ENCODE peak calls at places on chromosomes 5 and 9, in seven cellular contexts. N, Q, K, J, X, F and L are unnamed samples.

GRCh38 chr5:158484246-158484645 is 615.5 kb downstream of the EBF1 start:
- DNase-seq in N (no peak), X (peak; percentile 11), F (no peak), J (no peak), K (no peak), Q (no peak), L (no peak)

GRCh38 chr9:27539479-27540441 is 10.1 kb upstream of the MOB3B start:
- DNase-seq in X (peak; percentile 45), N (no peak), Q (no peak), K (no peak), J (peak; percentile 77), F (peak; percentile 39), L (no peak)

GRCh38 chr9:70111042-70111602 is 67.5 kb downstream of the MAMDC2 start:
- DNase-seq in F (peak; percentile 68), X (peak; percentile 86), N (peak; percentile 66), K (peak; percentile 85), Q (peak; percentile 58), J (peak; percentile 79), L (peak; percentile 88)

GRCh38 chr9:128920381-128921058 is at the start of gene PHYHD1:
- DNase-seq in F (peak; percentile 40), K (no peak), N (no peak), Q (peak; percentile 72), X (no peak), J (peak; percentile 71), L (peak; percentile 82)

GRCh38 chr9:34220218-34220617 is 41.4 kb downstream of the UBAP1 start:
- DNase-seq in F (no peak), N (no peak), X (no peak), J (no peak), Q (no peak), K (no peak), L (no peak)

GRCh38 chr5:79697222-79698164 is 7.9 kb downstream of the CMYA5 start:
- DNase-seq in F (no peak), N (no peak), J (peak; percentile 92), K (peak; percentile 66), X (peak; percentile 12), Q (no peak), L (no peak)

GRCh38 chr5:79621056-79621455 is 8.8 kb downstream of the TENT2 start:
- DNase-seq in J (peak; percentile 30), X (peak; percentile 5), F (no peak), N (no peak), K (no peak), Q (no peak), L (no peak)

GRCh38 chr9:88076286-88077070 is 61.8 kb downstream of the SPATA31C2 start:
- DNase-seq in J (peak; percentile 91), N (peak; percentile 63), X (peak; percentile 90), F (peak; percentile 80), Q (peak; percentile 84), K (peak; percentile 83), L (peak; percentile 78)

GRCh38 chr9:95438958-95439357 is 77.8 kb downstream of the PTCH1 start:
- DNase-seq in N (no peak), X (no peak), J (no peak), F (no peak), Q (no peak), K (no peak), L (no peak)

GRCh38 chr5:180647941-180648500 is 1.4 kb downstream of the FLT4 start:
- DNase-seq in Q (no peak), F (no peak), X (peak; percentile 1), J (no peak), N (no peak), K (no peak), L (no peak)

GRCh38 chr5:158718738-158719505 is 380.8 kb downstream of the EBF1 start:
- DNase-seq in N (no peak), J (peak; percentile 73), K (no peak), X (no peak), Q (no peak), F (no peak), L (no peak)

GRCh38 chr9:27861887-27862286 is 288.6 kb upstream of the C9orf72 start:
- DNase-seq in J (peak; percentile 33), X (no peak), Q (peak; percentile 50), N (no peak), F (no peak), K (no peak), L (no peak)

GRCh38 chr9:27614551-27614950 is 41.3 kb upstream of the C9orf72 start:
- DNase-seq in F (no peak), N (no peak), Q (no peak), K (no peak), J (no peak), X (no peak), L (no peak)

GRCh38 chr5:80181618-80182211 is 74.1 kb downstream of the SERINC5 start:
- DNase-seq in K (no peak), F (peak; percentile 86), J (peak; percentile 47), Q (no peak), N (peak; percentile 88), X (peak; percentile 73), L (no peak)

GRCh38 chr9:7549261-7549660 is 250.3 kb downstream of the DMAC1 start:
- DNase-seq in K (peak; percentile 92), F (no peak), J (no peak), N (no peak), Q (peak; percentile 82), X (peak; percentile 34), L (peak; percentile 20)

GRCh38 chr9:133118179-133118520 is 2.9 kb downstream of the RALGDS start:
- DNase-seq in F (no peak), K (no peak), N (no peak), X (no peak), J (no peak), Q (no peak), L (no peak)

GRCh38 chr9:133119461-133120342 is 1.3 kb downstream of the RALGDS start:
- DNase-seq in X (peak; percentile 59), K (no peak), N (no peak), Q (no peak), F (peak; percentile 63), J (peak; percentile 44), L (peak; percentile 74)

GRCh38 chr9:133118568-133118967 is 2.5 kb downstream of the RALGDS start:
- DNase-seq in X (no peak), J (no peak), Q (no peak), F (no peak), K (no peak), N (no peak), L (no peak)

GRCh38 chr9:133117271-133118178 is 3.5 kb downstream of the RALGDS start:
- DNase-seq in Q (no peak), J (peak; percentile 51), F (peak; percentile 75), X (no peak), N (no peak), K (no peak), L (peak; percentile 69)

DNA sequence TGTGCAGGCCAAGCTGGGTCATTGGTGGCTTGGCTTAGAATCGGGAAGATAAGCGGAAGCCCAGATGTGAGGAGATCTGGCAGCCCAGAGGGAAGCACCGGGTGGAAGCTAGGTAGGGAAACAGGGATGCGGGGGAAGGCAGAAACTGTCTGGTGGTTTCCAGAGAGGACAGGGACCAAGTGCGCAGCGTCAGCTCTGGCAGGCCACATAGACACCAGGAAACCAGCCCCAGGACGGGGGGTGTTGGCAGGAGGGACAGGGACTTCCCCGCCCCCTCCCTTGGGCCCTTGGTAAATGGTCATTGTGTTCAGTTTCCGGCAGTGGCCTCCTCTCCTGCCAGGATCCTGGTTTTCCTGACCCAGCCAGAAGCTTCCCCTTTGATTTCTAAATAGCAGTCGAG is 2.0 kb downstream of the RALGDS start:
- DNase-seq in J (no peak), Q (no peak), K (no peak), X (no peak), N (no peak), F (peak; percentile 79), L (no peak)
- H3K4me1 ChIP-seq in J (peaks cover 58% of the 10 kb centered on the region), Q (peaks cover 39% of the 10 kb centered on the region), K (no peaks in the 10 kb centered on the region), X (peaks cover 54% of the 10 kb centered on the region), N (peaks cover 8% of the 10 kb centered on the region), F (peaks cover 50% of the 10 kb centered on the region), L (peaks cover 47% of the 10 kb centered on the region)

GRCh38 chr5:67143549-67143948 is 53.0 kb downstream of the CD180 start:
- DNase-seq in X (no peak), K (no peak), Q (no peak), F (no peak), J (no peak), N (no peak), L (no peak)

GRCh38 chr5:67144183-67144639 is 52.4 kb downstream of the CD180 start:
- DNase-seq in X (peak; percentile 44), N (no peak), K (no peak), Q (no peak), F (no peak), J (no peak), L (no peak)

GRCh38 chr5:67142816-67143215 is 53.8 kb downstream of the CD180 start:
- DNase-seq in N (no peak), K (no peak), X (no peak), J (no peak), F (no peak), Q (no peak), L (no peak)

GRCh38 chr5:67141644-67142043 is 55.0 kb downstream of the CD180 start:
- DNase-seq in J (no peak), N (no peak), X (no peak), Q (no peak), K (no peak), F (no peak), L (no peak)

DNA sequence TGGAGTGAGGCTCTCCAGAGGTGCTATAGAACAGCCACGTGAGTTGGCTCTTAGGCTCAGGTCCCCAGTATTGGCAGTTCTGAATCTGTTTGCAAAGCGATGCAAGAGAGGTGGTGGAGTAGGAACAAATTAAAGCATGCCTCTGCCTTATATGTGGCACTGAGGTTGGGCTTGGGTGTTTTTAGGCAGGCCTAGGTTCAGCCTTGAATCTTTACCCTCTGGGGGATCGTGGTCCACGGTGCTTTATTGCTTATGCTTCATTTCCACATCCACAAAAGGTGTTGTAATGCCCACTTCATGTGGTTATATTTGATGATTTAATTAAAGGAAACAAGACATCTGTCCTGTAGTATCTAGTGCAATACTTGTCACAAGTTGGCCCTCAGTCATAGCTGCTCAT is 56.2 kb downstream of the CD180 start:
- DNase-seq in F (no peak), X (no peak), K (no peak), Q (no peak), N (no peak), J (no peak), L (no peak)
- H3K4me1 ChIP-seq in F (no peaks in the 10 kb centered on the region), X (peaks cover 21% of the 10 kb centered on the region), K (no peaks in the 10 kb centered on the region), Q (peaks cover 3% of the 10 kb centered on the region), N (no peaks in the 10 kb centered on the region), J (peaks cover 26% of the 10 kb centered on the region), L (no peaks in the 10 kb centered on the region)

DNA sequence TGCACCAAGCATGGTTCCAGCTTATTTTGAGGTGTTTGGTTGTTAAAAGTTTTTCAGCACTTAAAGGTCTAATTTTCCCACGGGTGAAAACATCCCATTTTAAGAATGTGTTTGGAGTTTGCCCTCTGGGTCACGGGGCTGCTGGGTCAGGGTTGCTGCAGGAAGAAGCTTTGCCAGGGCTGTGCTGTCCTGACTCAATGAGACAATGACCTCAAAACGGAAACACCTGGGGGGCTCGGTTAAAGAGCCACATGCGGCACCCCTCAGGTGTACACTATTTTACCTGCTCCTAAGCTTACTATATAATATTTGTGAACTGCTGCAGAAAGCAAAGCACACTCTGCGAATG is 27.6 kb downstream of the UBE2QL1 start:
- DNase-seq in K (no peak), J (no peak), F (no peak), X (no peak), N (no peak), Q (no peak), L (no peak)
- H3K4me1 ChIP-seq in K (no peaks in the 10 kb centered on the region), J (no peaks in the 10 kb centered on the region), F (no peaks in the 10 kb centered on the region), X (no peaks in the 10 kb centered on the region), N (no peaks in the 10 kb centered on the region), Q (peaks cover 5% of the 10 kb centered on the region), L (no peaks in the 10 kb centered on the region)

GRCh38 chr5:34411470-34412346 is 244.4 kb upstream of the RAI14 start:
- DNase-seq in K (peak; percentile 70), N (no peak), X (no peak), Q (no peak), F (no peak), J (peak; percentile 8), L (no peak)
- H3K4me1 ChIP-seq in K (peaks cover 7% of the 10 kb centered on the region), N (no peaks in the 10 kb centered on the region), X (no peaks in the 10 kb centered on the region), Q (no peaks in the 10 kb centered on the region), F (no peaks in the 10 kb centered on the region), J (no peaks in the 10 kb centered on the region), L (peaks cover 6% of the 10 kb centered on the region)